ENCODE peak calls at places on chromosomes 16 and 17, in four cellular contexts. One of them, this sample, is unnamed.

GRCh38 chr17:27888945-27889344 is 4.2 kb downstream of the LYRM9 start:
- DNase-seq in endothelial cell: no peak
- DNase-seq in A549: no peak
- DNase-seq in tibial artery: no peak
- DNase-seq in this sample: peak

GRCh38 chr16:2777231-2777902 is at the start of gene ELOB:
- DNase-seq in A549: peak
- DNase-seq in endothelial cell: peak
- DNase-seq in tibial artery: peak
- DNase-seq in this sample: peak

GRCh38 chr16:55000595-55000994 is 69.9 kb downstream of the IRX5 start:
- DNase-seq in tibial artery: no peak
- DNase-seq in A549: peak
- DNase-seq in endothelial cell: no peak
- DNase-seq in this sample: no peak

GRCh38 chr17:39753514-39754160 is 15.9 kb downstream of the GRB7 start:
- DNase-seq in tibial artery: peak
- DNase-seq in endothelial cell: peak
- DNase-seq in A549: no peak
- DNase-seq in this sample: peak

GRCh38 chr17:1710807-1711553 is 803 bp upstream of the TLCD2 start:
- DNase-seq in endothelial cell: no peak
- DNase-seq in A549: peak
- DNase-seq in tibial artery: no peak
- DNase-seq in this sample: no peak

GRCh38 chr16:23896832-23897821 is 61.3 kb downstream of the PRKCB start:
- DNase-seq in A549: no peak
- DNase-seq in tibial artery: no peak
- DNase-seq in endothelial cell: no peak
- DNase-seq in this sample: no peak

GRCh38 chr17:16470302-16470701 is 21.7 kb downstream of the LRRC75A start:
- DNase-seq in A549: no peak
- DNase-seq in endothelial cell: no peak
- DNase-seq in tibial artery: no peak
- DNase-seq in this sample: no peak

GRCh38 chr16:5042574-5043171 is 8.9 kb upstream of the NAGPA start:
- DNase-seq in tibial artery: no peak
- DNase-seq in endothelial cell: no peak
- DNase-seq in A549: no peak
- DNase-seq in this sample: no peak

GRCh38 chr17:37168731-37169353 is 206.9 kb upstream of the C17orf78 start:
- DNase-seq in tibial artery: no peak
- DNase-seq in endothelial cell: no peak
- DNase-seq in A549: no peak
- DNase-seq in this sample: no peak

GRCh38 chr17:78172284-78173024 is 4.1 kb downstream of the SYNGR2 start:
- DNase-seq in endothelial cell: no peak
- DNase-seq in A549: peak
- DNase-seq in tibial artery: peak
- DNase-seq in this sample: no peak

GRCh38 chr17:4485676-4486646 is 12.7 kb upstream of the SPNS2 start:
- DNase-seq in endothelial cell: no peak
- DNase-seq in tibial artery: no peak
- DNase-seq in A549: no peak
- DNase-seq in this sample: no peak

GRCh38 chr17:15260376-15261062 is 4.6 kb downstream of the PMP22 start:
- DNase-seq in endothelial cell: peak
- DNase-seq in tibial artery: peak
- DNase-seq in A549: peak
- DNase-seq in this sample: peak

GRCh38 chr16:30352488-30353401 is 2.4 kb downstream of the CD2BP2 start:
- DNase-seq in A549: no peak
- DNase-seq in tibial artery: no peak
- DNase-seq in endothelial cell: no peak
- DNase-seq in this sample: no peak
- TF ChIP-seq CTCF in A549: no peak
- TF ChIP-seq CTCF in tibial artery: no peak
- TF ChIP-seq CTCF in endothelial cell: peak
- TF ChIP-seq CTCF in this sample: peak

GRCh38 chr17:81898029-81898866 is 3.8 kb upstream of the NPB start:
- DNase-seq in endothelial cell: no peak
- DNase-seq in tibial artery: no peak
- DNase-seq in A549: peak
- DNase-seq in this sample: no peak

GRCh38 chr17:81900181-81900820 is 1.7 kb upstream of the NPB start:
- DNase-seq in A549: no peak
- DNase-seq in endothelial cell: no peak
- DNase-seq in tibial artery: no peak
- DNase-seq in this sample: no peak

GRCh38 chr17:81898885-81899284 is 3.2 kb upstream of the NPB start:
- DNase-seq in endothelial cell: no peak
- DNase-seq in A549: no peak
- DNase-seq in tibial artery: no peak
- DNase-seq in this sample: no peak

GRCh38 chr17:81901167-81902022 is 643 bp upstream of the NPB start:
- DNase-seq in endothelial cell: no peak
- DNase-seq in A549: no peak
- DNase-seq in tibial artery: no peak
- DNase-seq in this sample: no peak

GRCh38 chr17:81899514-81900166 is 2.4 kb upstream of the NPB start:
- DNase-seq in tibial artery: no peak
- DNase-seq in A549: no peak
- DNase-seq in endothelial cell: no peak
- DNase-seq in this sample: no peak
- TF ChIP-seq CTCF in tibial artery: no peak
- TF ChIP-seq CTCF in A549: no peak
- TF ChIP-seq CTCF in endothelial cell: no peak
- TF ChIP-seq CTCF in this sample: no peak

GRCh38 chr17:72659811-72660210 is 432.7 kb downstream of the SLC39A11 start:
- DNase-seq in A549: no peak
- DNase-seq in tibial artery: no peak
- DNase-seq in endothelial cell: no peak
- DNase-seq in this sample: no peak

GRCh38 chr17:72661945-72662826 is 430.3 kb downstream of the SLC39A11 start:
- DNase-seq in tibial artery: no peak
- DNase-seq in endothelial cell: no peak
- DNase-seq in A549: no peak
- DNase-seq in this sample: no peak

GRCh38 chr17:72662827-72663190 is 429.7 kb downstream of the SLC39A11 start:
- DNase-seq in endothelial cell: no peak
- DNase-seq in A549: no peak
- DNase-seq in tibial artery: no peak
- DNase-seq in this sample: no peak

GRCh38 chr17:72660274-72661092 is 432.0 kb downstream of the SLC39A11 start:
- DNase-seq in endothelial cell: no peak
- DNase-seq in A549: no peak
- DNase-seq in tibial artery: no peak
- DNase-seq in this sample: no peak

DNA sequence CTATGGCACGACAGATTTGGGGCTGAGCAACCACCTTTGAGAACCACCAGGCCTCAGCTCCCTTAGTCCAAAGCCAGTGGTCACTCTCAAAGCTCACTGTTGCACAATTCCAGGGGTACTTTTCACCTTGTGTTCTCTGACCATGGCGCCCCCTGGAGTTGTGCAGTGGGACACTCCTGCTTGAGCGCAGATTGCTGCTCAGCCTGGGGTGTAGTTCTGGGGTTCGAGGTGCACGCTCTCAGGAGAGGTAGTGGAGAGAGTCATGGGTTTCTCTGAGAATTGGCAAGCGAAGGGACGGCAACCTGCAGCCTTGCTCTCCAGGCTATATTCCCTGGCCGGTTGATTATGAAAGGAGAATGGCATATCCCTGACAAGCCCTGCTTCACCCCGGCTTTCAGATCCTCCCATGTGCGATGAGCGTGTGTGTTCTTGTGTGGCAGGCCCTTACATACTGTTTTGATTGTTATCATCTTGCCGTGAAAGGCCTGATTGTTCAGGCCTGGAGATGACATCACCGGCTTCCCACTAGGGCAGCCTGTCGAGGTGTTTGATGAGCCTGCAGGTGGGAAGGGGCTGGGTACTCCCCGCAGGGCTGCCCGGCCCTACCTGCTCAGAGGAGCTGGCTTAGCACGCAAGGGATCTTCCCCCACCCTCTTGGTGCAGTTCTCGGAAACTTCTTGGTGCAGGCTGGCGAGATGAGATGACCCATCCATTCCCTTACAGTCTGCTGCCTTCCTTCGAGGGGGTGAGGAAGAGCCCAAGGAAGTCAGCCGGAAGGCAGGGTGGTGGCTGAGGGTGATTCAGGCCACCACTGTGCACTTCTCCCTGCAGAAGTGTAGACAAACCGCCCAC is 431.2 kb downstream of the SLC39A11 start:
- DNase-seq in endothelial cell: no peak
- DNase-seq in tibial artery: no peak
- DNase-seq in A549: no peak
- DNase-seq in this sample: no peak
- TF ChIP-seq CTCF in endothelial cell: peak
- TF ChIP-seq CTCF in tibial artery: no peak
- TF ChIP-seq CTCF in A549: peak
- TF ChIP-seq CTCF in this sample: peak

GRCh38 chr17:75393523-75394331 is 11.8 kb downstream of the GRB2 start:
- DNase-seq in endothelial cell: peak
- DNase-seq in A549: peak
- DNase-seq in tibial artery: peak
- DNase-seq in this sample: peak
- TF ChIP-seq CTCF in endothelial cell: no peak
- TF ChIP-seq CTCF in A549: no peak
- TF ChIP-seq CTCF in tibial artery: peak
- TF ChIP-seq CTCF in this sample: no peak

DNA sequence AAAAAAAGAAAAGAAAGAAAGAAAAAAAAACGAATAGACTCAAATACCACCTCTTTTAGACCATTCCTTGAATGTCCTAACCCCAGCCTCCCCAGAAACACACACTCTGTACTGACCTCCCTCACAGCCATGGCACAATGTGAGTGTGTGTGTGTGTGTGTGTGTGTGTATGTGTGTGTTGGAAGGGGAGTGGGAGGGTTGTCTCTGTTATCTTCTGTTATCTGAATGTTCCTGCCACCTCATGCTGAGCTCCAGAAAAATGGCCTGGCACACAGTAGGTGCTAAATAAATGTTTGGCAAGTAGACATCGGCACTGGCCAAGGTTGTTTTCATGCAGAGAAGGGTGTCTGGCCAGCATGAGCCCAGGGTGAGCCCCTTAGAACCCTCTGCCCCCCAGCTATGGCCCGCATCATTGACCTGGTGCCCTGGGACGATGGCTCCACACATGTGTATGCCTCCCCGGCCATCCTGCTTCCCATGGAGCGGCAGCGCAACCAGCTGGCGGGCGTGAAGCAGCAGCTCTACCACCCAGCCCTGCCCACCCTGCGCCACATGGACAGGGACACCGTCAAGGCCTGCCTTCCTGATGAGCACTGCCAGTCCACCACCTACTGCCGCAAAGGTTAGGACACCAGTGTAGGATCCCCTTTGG is 6.6 kb upstream of the CNGB1 start:
- DNase-seq in tibial artery: no peak
- DNase-seq in endothelial cell: no peak
- DNase-seq in A549: peak
- DNase-seq in this sample: no peak
- TF ChIP-seq CTCF in tibial artery: no peak
- TF ChIP-seq CTCF in endothelial cell: no peak
- TF ChIP-seq CTCF in A549: peak
- TF ChIP-seq CTCF in this sample: no peak

This sample was measured in nephron progenitor cell.